ENCODE peak calls at places on chromosome 17, in five cellular contexts. One of them, this sample, is unnamed.

GRCh38 chr17:28433696-28434095 is 27.7 kb upstream of the SLC46A1 start:
- DNase-seq in effector CD4-positive, alpha-beta T cell: no peak
- DNase-seq in KBM-7: no peak
- DNase-seq in CD4-positive, alpha-beta T cell: no peak
- DNase-seq in choroid plexus epithelial cell: no peak
- DNase-seq in this sample: no peak

GRCh38 chr17:64741038-64741641 is 79.0 kb upstream of the SMURF2 start:
- DNase-seq in effector CD4-positive, alpha-beta T cell: no peak
- DNase-seq in KBM-7: no peak
- DNase-seq in CD4-positive, alpha-beta T cell: no peak
- DNase-seq in choroid plexus epithelial cell: peak; percentile 50
- DNase-seq in this sample: no peak

GRCh38 chr17:66951605-66951953 is 12.9 kb upstream of the CACNG4 start:
- DNase-seq in effector CD4-positive, alpha-beta T cell: no peak
- DNase-seq in KBM-7: no peak
- DNase-seq in CD4-positive, alpha-beta T cell: no peak
- DNase-seq in choroid plexus epithelial cell: no peak
- DNase-seq in this sample: no peak

GRCh38 chr17:58913971-58914769 is 158.5 kb downstream of the PPM1E start:
- DNase-seq in effector CD4-positive, alpha-beta T cell: no peak
- DNase-seq in KBM-7: no peak
- DNase-seq in CD4-positive, alpha-beta T cell: no peak
- DNase-seq in choroid plexus epithelial cell: peak; percentile 68
- DNase-seq in this sample: no peak

GRCh38 chr17:48615963-48616718 is 1.0 kb upstream of the HOXB8 start:
- DNase-seq in effector CD4-positive, alpha-beta T cell: no peak
- DNase-seq in KBM-7: no peak
- DNase-seq in CD4-positive, alpha-beta T cell: no peak
- DNase-seq in choroid plexus epithelial cell: no peak
- DNase-seq in this sample: no peak

GRCh38 chr17:30543456-30543855 is 66.2 kb downstream of the GOSR1 start:
- DNase-seq in effector CD4-positive, alpha-beta T cell: no peak
- DNase-seq in KBM-7: no peak
- DNase-seq in CD4-positive, alpha-beta T cell: no peak
- DNase-seq in choroid plexus epithelial cell: no peak
- DNase-seq in this sample: no peak

GRCh38 chr17:2722611-2723010 is 11.0 kb upstream of the CLUH start:
- DNase-seq in effector CD4-positive, alpha-beta T cell: no peak
- DNase-seq in KBM-7: no peak
- DNase-seq in CD4-positive, alpha-beta T cell: no peak
- DNase-seq in choroid plexus epithelial cell: no peak
- DNase-seq in this sample: no peak

GRCh38 chr17:37124074-37124824 is 175.5 kb downstream of the AATF start:
- DNase-seq in effector CD4-positive, alpha-beta T cell: no peak
- DNase-seq in KBM-7: peak; percentile 72
- DNase-seq in CD4-positive, alpha-beta T cell: no peak
- DNase-seq in choroid plexus epithelial cell: no peak
- DNase-seq in this sample: no peak

GRCh38 chr17:49217651-49218413 is 7.3 kb downstream of the ABI3 start:
- DNase-seq in effector CD4-positive, alpha-beta T cell: peak; percentile 57
- DNase-seq in KBM-7: peak; percentile 75
- DNase-seq in CD4-positive, alpha-beta T cell: peak; percentile 44
- DNase-seq in choroid plexus epithelial cell: no peak
- DNase-seq in this sample: peak; percentile 78

GRCh38 chr17:14116263-14117024 is 47.1 kb downstream of the COX10 start:
- DNase-seq in effector CD4-positive, alpha-beta T cell: no peak
- DNase-seq in KBM-7: no peak
- DNase-seq in CD4-positive, alpha-beta T cell: no peak
- DNase-seq in choroid plexus epithelial cell: no peak
- DNase-seq in this sample: no peak

GRCh38 chr17:21177854-21178600 is 35.9 kb downstream of the TMEM11 start:
- DNase-seq in effector CD4-positive, alpha-beta T cell: no peak
- DNase-seq in KBM-7: no peak
- DNase-seq in CD4-positive, alpha-beta T cell: no peak
- DNase-seq in choroid plexus epithelial cell: no peak
- DNase-seq in this sample: no peak

GRCh38 chr17:45784583-45785372 is 658 bp downstream of the CRHR1 start:
- DNase-seq in effector CD4-positive, alpha-beta T cell: peak; percentile 7
- DNase-seq in KBM-7: peak; percentile 48
- DNase-seq in CD4-positive, alpha-beta T cell: no peak
- DNase-seq in choroid plexus epithelial cell: no peak
- DNase-seq in this sample: no peak

GRCh38 chr17:65401581-65401980 is 159.9 kb downstream of the AXIN2 start:
- DNase-seq in effector CD4-positive, alpha-beta T cell: no peak
- DNase-seq in KBM-7: no peak
- DNase-seq in CD4-positive, alpha-beta T cell: no peak
- DNase-seq in choroid plexus epithelial cell: peak; percentile 12
- DNase-seq in this sample: no peak

GRCh38 chr17:5826384-5826783 is 242.1 kb upstream of the NLRP1 start:
- DNase-seq in effector CD4-positive, alpha-beta T cell: no peak
- DNase-seq in KBM-7: no peak
- DNase-seq in CD4-positive, alpha-beta T cell: no peak
- DNase-seq in choroid plexus epithelial cell: no peak
- DNase-seq in this sample: no peak

This sample was measured in T-cell.